ENCODE peak calls at places on chromosome 15, in eight cellular contexts. H is mesendoderm, B is left cardiac atrium, K is GDM1, T is AG10803, Q is astrocyte of the spinal cord, P is mammary epithelial cell, Y is HCT116. W is an unnamed sample.

GRCh38 chr15:30865257-30865656 is 38.5 kb upstream of the FAN1 start:
- DNase-seq in H (no peak), B (no peak), K (no peak), T (no peak), Q (no peak), P (no peak), Y (no peak), W (no peak)

GRCh38 chr15:86082619-86083377 is 3.1 kb downstream of the AGBL1 start:
- DNase-seq in H (no peak), B (no peak), K (no peak), T (no peak), Q (no peak), P (no peak), Y (no peak), W (peak; percentile 18)

GRCh38 chr15:67838789-67839332 is 984 bp downstream of the RNU6-1 start:
- DNase-seq in H (peak; percentile 92), B (peak; percentile 74), K (no peak), T (peak; percentile 35), Q (peak; percentile 25), P (peak; percentile 42), Y (no peak), W (no peak)

GRCh38 chr15:80531388-80532184 is 127.4 kb downstream of the ARNT2 start:
- DNase-seq in H (no peak), B (peak; percentile 24), K (no peak), T (no peak), Q (no peak), P (no peak), Y (no peak), W (no peak)

GRCh38 chr15:60647246-60647645 is 168.3 kb upstream of the ICE2 start:
- DNase-seq in H (no peak), B (no peak), K (no peak), T (no peak), Q (no peak), P (no peak), Y (no peak), W (no peak)

GRCh38 chr15:68298882-68299381 is 21.4 kb downstream of the FEM1B start:
- DNase-seq in H (no peak), B (no peak), K (no peak), T (no peak), Q (no peak), P (no peak), Y (no peak), W (no peak)

GRCh38 chr15:88013111-88013510 is 243.4 kb downstream of the NTRK3 start:
- DNase-seq in H (no peak), B (no peak), K (no peak), T (no peak), Q (no peak), P (no peak), Y (no peak), W (no peak)

GRCh38 chr15:34650177-34650576 is 66.7 kb upstream of the GOLGA8B start:
- DNase-seq in H (no peak), B (no peak), K (no peak), T (peak; percentile 53), Q (peak; percentile 46), P (peak; percentile 53), Y (no peak), W (no peak)

GRCh38 chr15:73926191-73927002 is at the start of gene LOXL1:
- DNase-seq in H (peak; percentile 90), B (peak; percentile 77), K (no peak), T (peak; percentile 92), Q (peak; percentile 95), P (peak; percentile 76), Y (peak; percentile 19), W (peak; percentile 64)

GRCh38 chr15:68552344-68552743 is 26.4 kb upstream of the CORO2B start:
- DNase-seq in H (no peak), B (no peak), K (no peak), T (no peak), Q (no peak), P (no peak), Y (no peak), W (no peak)

GRCh38 chr15:40746916-40747418 is 8.1 kb downstream of the RMDN3 start:
- DNase-seq in H (peak; percentile 72), B (peak; percentile 30), K (no peak), T (peak; percentile 72), Q (no peak), P (no peak), Y (no peak), W (peak; percentile 18)

GRCh38 chr15:91668370-91668769 is 185.1 kb upstream of the SLCO3A1 start:
- DNase-seq in H (peak; percentile 16), B (no peak), K (no peak), T (no peak), Q (no peak), P (no peak), Y (no peak), W (no peak)

GRCh38 chr15:60871731-60872130 is 357.4 kb downstream of the RORA start:
- DNase-seq in H (no peak), B (no peak), K (no peak), T (peak; percentile 10), Q (no peak), P (no peak), Y (no peak), W (no peak)

GRCh38 chr15:62068787-62069170 is 2.0 kb downstream of the C2CD4A start:
- DNase-seq in H (no peak), B (no peak), K (no peak), T (peak; percentile 33), Q (peak; percentile 4), P (peak; percentile 3), Y (no peak), W (no peak)

GRCh38 chr15:81235781-81236507 is 39.3 kb downstream of the IL16 start:
- DNase-seq in H (peak; percentile 10), B (no peak), K (peak; percentile 9), T (peak; percentile 99), Q (peak; percentile 96), P (peak; percentile 83), Y (no peak), W (peak; percentile 67)

GRCh38 chr15:44726568-44727461 is 9.5 kb upstream of the TRIM69 start:
- DNase-seq in H (peak; percentile 89), B (no peak), K (peak; percentile 58), T (peak; percentile 93), Q (peak; percentile 95), P (peak; percentile 83), Y (peak; percentile 52), W (peak; percentile 92)

GRCh38 chr15:25775317-25775912 is 87.7 kb downstream of the ATP10A start:
- DNase-seq in H (peak; percentile 80), B (peak; percentile 72), K (no peak), T (peak; percentile 92), Q (peak; percentile 80), P (no peak), Y (no peak), W (no peak)

GRCh38 chr15:29130461-29130860 is 139.2 kb downstream of the NSMCE3 start:
- DNase-seq in H (no peak), B (no peak), K (no peak), T (no peak), Q (no peak), P (no peak), Y (no peak), W (no peak)

GRCh38 chr15:101536875-101537405 is 47.4 kb upstream of the PCSK6 start:
- DNase-seq in H (no peak), B (no peak), K (no peak), T (no peak), Q (no peak), P (no peak), Y (no peak), W (no peak)

GRCh38 chr15:40770147-40770721 is 454 bp downstream of the C15orf62 start:
- DNase-seq in H (no peak), B (no peak), K (no peak), T (no peak), Q (peak; percentile 24), P (no peak), Y (no peak), W (no peak)

GRCh38 chr15:101148166-101148880 is 103.5 kb downstream of the CHSY1 start:
- DNase-seq in H (no peak), B (no peak), K (no peak), T (no peak), Q (no peak), P (no peak), Y (no peak), W (no peak)

GRCh38 chr15:98650871-98651481 is 2.6 kb downstream of the IGF1R start:
- DNase-seq in H (peak; percentile 63), B (no peak), K (no peak), T (peak; percentile 41), Q (peak; percentile 49), P (peak; percentile 51), Y (no peak), W (no peak)

GRCh38 chr15:51298656-51299055 is 39.7 kb downstream of the CYP19A1 start:
- DNase-seq in H (no peak), B (no peak), K (no peak), T (no peak), Q (no peak), P (no peak), Y (no peak), W (no peak)

GRCh38 chr15:98554272-98555172 is 93.8 kb upstream of the IGF1R start:
- DNase-seq in H (peak; percentile 98), B (no peak), K (no peak), T (no peak), Q (no peak), P (no peak), Y (no peak), W (no peak)

GRCh38 chr15:73714695-73715301 is 30.6 kb downstream of the CD276 start:
- DNase-seq in H (no peak), B (no peak), K (no peak), T (no peak), Q (no peak), P (no peak), Y (no peak), W (no peak)

GRCh38 chr15:57395292-57395691 is 19.0 kb downstream of the CGNL1 start:
- DNase-seq in H (no peak), B (no peak), K (no peak), T (peak; percentile 91), Q (peak; percentile 89), P (peak; percentile 52), Y (no peak), W (no peak)

GRCh38 chr15:99996667-99997066 is 263.4 kb upstream of the LYSMD4 start:
- DNase-seq in H (no peak), B (no peak), K (no peak), T (no peak), Q (no peak), P (no peak), Y (no peak), W (no peak)

GRCh38 chr15:28913171-28913765 is 27.5 kb downstream of the APBA2 start:
- DNase-seq in H (peak; percentile 32), B (no peak), K (no peak), T (no peak), Q (no peak), P (no peak), Y (no peak), W (no peak)

GRCh38 chr15:73782339-73782979 is 29.3 kb upstream of the INSYN1 start:
- DNase-seq in H (no peak), B (no peak), K (no peak), T (no peak), Q (no peak), P (no peak), Y (no peak), W (no peak)

GRCh38 chr15:70474682-70475438 is 288.5 kb downstream of the UACA start:
- DNase-seq in H (no peak), B (peak; percentile 80), K (peak; percentile 81), T (peak; percentile 94), Q (peak; percentile 99), P (peak; percentile 98), Y (peak; percentile 82), W (peak; percentile 85)

GRCh38 chr15:77966540-77967290 is 110.8 kb downstream of the TBC1D2B start:
- DNase-seq in H (peak; percentile 63), B (no peak), K (no peak), T (peak; percentile 53), Q (peak; percentile 47), P (peak; percentile 24), Y (peak; percentile 38), W (peak; percentile 69)

GRCh38 chr15:78174398-78174797 is 25.2 kb downstream of the IDH3A start:
- DNase-seq in H (no peak), B (no peak), K (peak; percentile 53), T (no peak), Q (no peak), P (no peak), Y (no peak), W (peak; percentile 76)

GRCh38 chr15:38398134-38398533 is 55.8 kb upstream of the FAM98B start:
- DNase-seq in H (peak; percentile 32), B (peak; percentile 61), K (no peak), T (peak; percentile 97), Q (peak; percentile 99), P (peak; percentile 95), Y (peak; percentile 15), W (no peak)

GRCh38 chr15:83904107-83904720 is 250.3 kb downstream of the ADAMTSL3 start:
- DNase-seq in H (no peak), B (no peak), K (no peak), T (peak; percentile 92), Q (peak; percentile 15), P (no peak), Y (no peak), W (no peak)

W was measured in KBM-7.